ENCODE peak calls at places on chromosomes 12 and 14, in five cellular contexts. P is NCI-H187, Q is caudate nucleus, G is Daoy, S is ureter. E is an unnamed sample.

GRCh38 chr14:105486333-105486973 is at the start of gene CRIP1:
- DNase-seq in Q (no peak), P (no peak), S (peak), G (no peak), E (no peak)

GRCh38 chr12:69388371-69388770 is 28.8 kb downstream of the YEATS4 start:
- DNase-seq in Q (no peak), G (peak), P (no peak), S (no peak), E (no peak)

GRCh38 chr12:131033886-131034482 is 80.3 kb downstream of the ADGRD1 start:
- DNase-seq in G (no peak), P (no peak), S (no peak), Q (no peak), E (no peak)

GRCh38 chr14:75049731-75050201 is 1.5 kb downstream of the MLH3 start:
- DNase-seq in S (no peak), P (no peak), Q (no peak), G (no peak), E (no peak)

GRCh38 chr12:54162741-54163140 is 26.0 kb downstream of the SMUG1 start:
- DNase-seq in Q (no peak), G (no peak), S (no peak), P (peak), E (no peak)

GRCh38 chr12:52041695-52042123 is 9.5 kb upstream of the NR4A1 start:
- DNase-seq in P (no peak), Q (no peak), G (peak), S (peak), E (peak)

GRCh38 chr12:53115891-53116675 is 12.8 kb downstream of the SOAT2 start:
- DNase-seq in S (no peak), G (no peak), P (no peak), Q (no peak), E (no peak)

GRCh38 chr14:49598182-49598478 is 610 bp upstream of the LRR1 start:
- DNase-seq in P (no peak), S (no peak), G (no peak), Q (no peak), E (no peak)

GRCh38 chr12:9660046-9660445 is 9.5 kb upstream of the CLEC2D start:
- DNase-seq in P (no peak), Q (no peak), G (no peak), S (no peak), E (no peak)

GRCh38 chr14:105067140-105067968 is 2.1 kb upstream of the GPR132 start:
- DNase-seq in G (peak), S (no peak), Q (no peak), P (no peak), E (peak)

GRCh38 chr12:116635487-116635886 is 76.3 kb downstream of the MAP1LC3B2 start:
- DNase-seq in S (no peak), P (no peak), Q (no peak), G (no peak), E (no peak)

GRCh38 chr14:89617471-89618291 is 200.6 kb upstream of the FOXN3 start:
- DNase-seq in S (no peak), P (no peak), G (peak), Q (peak), E (peak)

GRCh38 chr12:90086281-90086680 is 377.6 kb upstream of the ATP2B1 start:
- DNase-seq in Q (no peak), S (no peak), G (no peak), P (no peak), E (no peak)

GRCh38 chr12:124788936-124789555 is 74.6 kb downstream of the SCARB1 start:
- DNase-seq in P (no peak), G (no peak), S (no peak), Q (no peak), E (no peak)

GRCh38 chr12:1326258-1326657 is 268.1 kb downstream of the FBXL14 start:
- DNase-seq in S (no peak), P (no peak), Q (no peak), G (no peak), E (no peak)

GRCh38 chr14:73237219-73237785 is at the start of gene PAPLN:
- DNase-seq in S (no peak), Q (no peak), P (no peak), G (peak), E (no peak)

GRCh38 chr12:27303139-27304111 is 29.2 kb upstream of the BMAL2 start:
- DNase-seq in S (no peak), G (no peak), P (no peak), Q (no peak), E (no peak)

GRCh38 chr12:47080725-47081502 is 1.2 kb upstream of the AMIGO2 start:
- DNase-seq in G (peak), P (no peak), S (peak), Q (no peak), E (peak)

GRCh38 chr12:85299058-85299457 is 19.0 kb downstream of the ALX1 start:
- DNase-seq in P (no peak), G (no peak), S (no peak), Q (no peak), E (no peak)

GRCh38 chr14:97290977-97291376 is 493.8 kb downstream of the VRK1 start:
- DNase-seq in P (no peak), Q (no peak), G (peak), S (no peak), E (no peak)

GRCh38 chr12:89038831-89039509 is 313.3 kb downstream of the DUSP6 start:
- DNase-seq in S (no peak), G (no peak), Q (no peak), P (no peak), E (no peak)

GRCh38 chr12:127108360-127109215 is 1158.4 kb upstream of the TMEM132C start:
- DNase-seq in Q (peak), P (no peak), G (peak), S (peak), E (peak)

GRCh38 chr12:13187399-13187798 is 9.1 kb upstream of the EMP1 start:
- DNase-seq in S (no peak), G (peak), Q (no peak), P (no peak), E (no peak)

GRCh38 chr12:58657175-58657574 is 263.1 kb downstream of the LRIG3 start:
- DNase-seq in P (no peak), Q (no peak), S (no peak), G (no peak), E (no peak)

GRCh38 chr12:64456119-64456518 is 4.2 kb downstream of the TBK1 start:
- DNase-seq in S (no peak), G (no peak), P (no peak), Q (no peak), E (no peak)

GRCh38 chr12:126509587-126509986 is 1444.4 kb downstream of the AACS start:
- DNase-seq in Q (no peak), G (no peak), P (no peak), S (no peak), E (no peak)

GRCh38 chr14:67674139-67674479 is 323 bp downstream of the VTI1B start:
- DNase-seq in P (peak), S (peak), G (peak), Q (peak), E (peak)

GRCh38 chr14:38992067-38992835 is 110.8 kb downstream of the SEC23A start:
- DNase-seq in G (no peak), P (no peak), Q (no peak), S (no peak), E (no peak)

GRCh38 chr12:51536159-51536558 is 54.9 kb upstream of the SCN8A start:
- DNase-seq in G (peak), S (no peak), P (no peak), Q (no peak), E (no peak)

GRCh38 chr12:47105914-47106674 is 26.3 kb upstream of the AMIGO2 start:
- DNase-seq in G (no peak), Q (no peak), S (no peak), P (no peak), E (no peak)

GRCh38 chr12:124592050-124592449 is 24.6 kb upstream of the NCOR2 start:
- DNase-seq in S (no peak), P (no peak), G (peak), Q (no peak), E (peak)

GRCh38 chr12:122517877-122518276 is 8.9 kb downstream of the RSRC2 start:
- DNase-seq in G (peak), S (no peak), Q (no peak), P (no peak), E (peak)

GRCh38 chr12:120944645-120945217 is 33.6 kb upstream of the HNF1A start:
- DNase-seq in P (peak), S (no peak), Q (no peak), G (peak), E (peak)

GRCh38 chr14:52791204-52792096 is at the start of gene GNPNAT1:
- DNase-seq in P (peak), G (peak), Q (peak), S (peak), E (peak)

GRCh38 chr12:12439636-12440035 is 82.8 kb downstream of the BORCS5 start:
- DNase-seq in Q (no peak), S (no peak), G (peak), P (no peak), E (no peak)

GRCh38 chr12:89162704-89163261 is 189.5 kb downstream of the DUSP6 start:
- DNase-seq in Q (no peak), G (peak), S (peak), P (no peak), E (peak)

GRCh38 chr14:105281354-105282097 is 19.3 kb downstream of the BRF1 start:
- DNase-seq in S (no peak), P (no peak), G (peak), Q (no peak), E (no peak)

E was measured in MG63.